ENCODE peak calls at places on chromosome 14, in four cellular contexts. Y is HL-60, F is hepatocyte, D is MM.1S. S is an unnamed sample.

GRCh38 chr14:100406505-100407131 is 83.5 kb downstream of the SLC25A47 start:
- DNase-seq in D (no peak), F (peak), Y (peak), S (peak)

GRCh38 chr14:70907172-70907995 is at the start of gene PCNX1:
- DNase-seq in F (peak), Y (peak), D (peak), S (peak)

GRCh38 chr14:93759781-93760307 is 28.4 kb downstream of the PRIMA1 start:
- DNase-seq in D (no peak), Y (no peak), F (no peak), S (no peak)

GRCh38 chr14:100732766-100733100 is 6.0 kb downstream of the DLK1 start:
- DNase-seq in D (no peak), F (no peak), Y (no peak), S (no peak)

GRCh38 chr14:65164068-65164824 is 61.9 kb upstream of the MAX start:
- DNase-seq in F (peak), Y (no peak), D (peak), S (peak)

GRCh38 chr14:21536395-21537087 is 10.4 kb upstream of the SALL2 start:
- DNase-seq in D (no peak), Y (no peak), F (no peak), S (no peak)

GRCh38 chr14:68734231-68734732 is 58.6 kb downstream of the ZFP36L1 start:
- DNase-seq in F (no peak), Y (peak), D (peak), S (no peak)

GRCh38 chr14:21379338-21379737 is 4.5 kb downstream of the SUPT16H start:
- DNase-seq in D (peak), F (no peak), Y (no peak), S (no peak)

GRCh38 chr14:71720978-71721624 is 211.1 kb upstream of the RGS6 start:
- DNase-seq in F (peak), Y (no peak), D (no peak), S (no peak)

GRCh38 chr14:22882529-22883190 is 362 bp upstream of the REM2 start:
- DNase-seq in F (peak), D (no peak), Y (no peak), S (no peak)

GRCh38 chr14:102911541-102911951 is 10.9 kb upstream of the AMN start:
- DNase-seq in Y (no peak), D (no peak), F (no peak), S (no peak)

GRCh38 chr14:56297449-56297848 is 179.2 kb downstream of the PELI2 start:
- DNase-seq in D (no peak), Y (no peak), F (no peak), S (no peak)

GRCh38 chr14:100714205-100714781 is 12.4 kb upstream of the DLK1 start:
- DNase-seq in F (no peak), D (no peak), Y (no peak), S (no peak)

GRCh38 chr14:102396531-102396930 is 33.8 kb downstream of the TECPR2 start:
- DNase-seq in D (no peak), F (no peak), Y (no peak), S (no peak)

GRCh38 chr14:45249847-45250575 is 3.0 kb downstream of the MIS18BP1 start:
- DNase-seq in Y (no peak), D (peak), F (peak), S (peak)

GRCh38 chr14:68583527-68584275 is 209.2 kb downstream of the ZFP36L1 start:
- DNase-seq in Y (no peak), F (no peak), D (no peak), S (no peak)

GRCh38 chr14:52649511-52649910 is 45.8 kb downstream of the ERO1A start:
- DNase-seq in D (no peak), Y (no peak), F (no peak), S (no peak)

GRCh38 chr14:95482967-95483842 is 33.2 kb downstream of the SYNE3 start:
- DNase-seq in D (no peak), Y (no peak), F (peak), S (peak)